ENCODE peak calls at places on chromosomes 6 and 20, in ten cellular contexts. One of them, this sample, is unnamed.

GRCh38 chr6:34544776-34545471 is 11.2 kb downstream of the SPDEF start:
- DNase-seq in RWPE1: no peak
- DNase-seq in omental fat pad: no peak
- DNase-seq in lung: no peak
- DNase-seq in cardiac fibroblast: peak; percentile 34
- DNase-seq in CD4-positive, alpha-beta T cell: no peak
- DNase-seq in MCF 10A: no peak
- DNase-seq in astrocyte: no peak
- DNase-seq in endothelial cell: no peak
- DNase-seq in progenitor cell of endocrine pancreas: no peak
- DNase-seq in this sample: no peak

GRCh38 chr20:2167122-2167521 is 65.5 kb downstream of the STK35 start:
- DNase-seq in lung: no peak
- DNase-seq in omental fat pad: no peak
- DNase-seq in CD4-positive, alpha-beta T cell: no peak
- DNase-seq in RWPE1: no peak
- DNase-seq in MCF 10A: no peak
- DNase-seq in astrocyte: no peak
- DNase-seq in progenitor cell of endocrine pancreas: no peak
- DNase-seq in endothelial cell: no peak
- DNase-seq in cardiac fibroblast: no peak
- DNase-seq in this sample: no peak

GRCh38 chr20:12925214-12925755 is 83.5 kb upstream of the SPTLC3 start:
- DNase-seq in progenitor cell of endocrine pancreas: peak; percentile 39
- DNase-seq in omental fat pad: no peak
- DNase-seq in astrocyte: peak; percentile 69
- DNase-seq in lung: peak; percentile 44
- DNase-seq in endothelial cell: peak; percentile 57
- DNase-seq in MCF 10A: peak; percentile 78
- DNase-seq in CD4-positive, alpha-beta T cell: no peak
- DNase-seq in cardiac fibroblast: peak; percentile 88
- DNase-seq in RWPE1: peak; percentile 86
- DNase-seq in this sample: peak; percentile 22

GRCh38 chr20:63151554-63152321 is 64.2 kb downstream of the YTHDF1 start:
- DNase-seq in lung: no peak
- DNase-seq in RWPE1: no peak
- DNase-seq in omental fat pad: no peak
- DNase-seq in cardiac fibroblast: peak; percentile 32
- DNase-seq in CD4-positive, alpha-beta T cell: no peak
- DNase-seq in progenitor cell of endocrine pancreas: no peak
- DNase-seq in MCF 10A: no peak
- DNase-seq in astrocyte: no peak
- DNase-seq in endothelial cell: no peak
- DNase-seq in this sample: no peak

GRCh38 chr6:141195251-141195832 is 937.4 kb upstream of the GJE1 start:
- DNase-seq in RWPE1: no peak
- DNase-seq in progenitor cell of endocrine pancreas: no peak
- DNase-seq in CD4-positive, alpha-beta T cell: no peak
- DNase-seq in cardiac fibroblast: no peak
- DNase-seq in MCF 10A: no peak
- DNase-seq in lung: no peak
- DNase-seq in astrocyte: no peak
- DNase-seq in omental fat pad: no peak
- DNase-seq in endothelial cell: no peak
- DNase-seq in this sample: no peak

GRCh38 chr6:3324262-3324942 is 65.7 kb downstream of the PSMG4 start:
- DNase-seq in astrocyte: peak; percentile 97
- DNase-seq in omental fat pad: no peak
- DNase-seq in cardiac fibroblast: peak; percentile 97
- DNase-seq in RWPE1: peak; percentile 60
- DNase-seq in progenitor cell of endocrine pancreas: no peak
- DNase-seq in MCF 10A: peak; percentile 80
- DNase-seq in endothelial cell: peak; percentile 23
- DNase-seq in CD4-positive, alpha-beta T cell: no peak
- DNase-seq in lung: no peak
- DNase-seq in this sample: no peak

GRCh38 chr6:137019476-137020272 is 25.1 kb downstream of the IL20RA start:
- DNase-seq in RWPE1: no peak
- DNase-seq in MCF 10A: no peak
- DNase-seq in cardiac fibroblast: no peak
- DNase-seq in CD4-positive, alpha-beta T cell: no peak
- DNase-seq in endothelial cell: no peak
- DNase-seq in lung: no peak
- DNase-seq in progenitor cell of endocrine pancreas: no peak
- DNase-seq in omental fat pad: no peak
- DNase-seq in astrocyte: no peak
- DNase-seq in this sample: no peak

GRCh38 chr20:47493954-47494293 is 7.8 kb upstream of the NCOA3 start:
- DNase-seq in cardiac fibroblast: no peak
- DNase-seq in lung: no peak
- DNase-seq in progenitor cell of endocrine pancreas: no peak
- DNase-seq in omental fat pad: no peak
- DNase-seq in MCF 10A: no peak
- DNase-seq in astrocyte: no peak
- DNase-seq in CD4-positive, alpha-beta T cell: no peak
- DNase-seq in RWPE1: peak; percentile 60
- DNase-seq in endothelial cell: no peak
- DNase-seq in this sample: no peak

GRCh38 chr6:133817460-133818047 is 71.4 kb upstream of the TCF21 start:
- DNase-seq in lung: no peak
- DNase-seq in MCF 10A: no peak
- DNase-seq in cardiac fibroblast: no peak
- DNase-seq in astrocyte: no peak
- DNase-seq in RWPE1: no peak
- DNase-seq in progenitor cell of endocrine pancreas: peak; percentile 11
- DNase-seq in CD4-positive, alpha-beta T cell: peak; percentile 12
- DNase-seq in endothelial cell: peak; percentile 61
- DNase-seq in omental fat pad: no peak
- DNase-seq in this sample: no peak

GRCh38 chr6:135505222-135505621 is 7.7 kb upstream of the AHI1 start:
- DNase-seq in endothelial cell: no peak
- DNase-seq in RWPE1: no peak
- DNase-seq in astrocyte: no peak
- DNase-seq in lung: no peak
- DNase-seq in omental fat pad: no peak
- DNase-seq in progenitor cell of endocrine pancreas: no peak
- DNase-seq in MCF 10A: no peak
- DNase-seq in CD4-positive, alpha-beta T cell: no peak
- DNase-seq in cardiac fibroblast: no peak
- DNase-seq in this sample: no peak

GRCh38 chr20:49386848-49387605 is 95.4 kb downstream of the KCNB1 start:
- DNase-seq in astrocyte: no peak
- DNase-seq in MCF 10A: peak; percentile 61
- DNase-seq in RWPE1: no peak
- DNase-seq in omental fat pad: no peak
- DNase-seq in endothelial cell: no peak
- DNase-seq in CD4-positive, alpha-beta T cell: no peak
- DNase-seq in cardiac fibroblast: no peak
- DNase-seq in progenitor cell of endocrine pancreas: no peak
- DNase-seq in lung: no peak
- DNase-seq in this sample: no peak

GRCh38 chr20:23225407-23226060 is 125.1 kb upstream of the NXT1 start:
- DNase-seq in endothelial cell: no peak
- DNase-seq in MCF 10A: peak; percentile 99
- DNase-seq in CD4-positive, alpha-beta T cell: no peak
- DNase-seq in lung: peak; percentile 76
- DNase-seq in RWPE1: peak; percentile 80
- DNase-seq in progenitor cell of endocrine pancreas: no peak
- DNase-seq in astrocyte: peak; percentile 69
- DNase-seq in omental fat pad: peak; percentile 56
- DNase-seq in cardiac fibroblast: peak; percentile 96
- DNase-seq in this sample: no peak

GRCh38 chr6:109523478-109523877 is 40.5 kb upstream of the ZBTB24 start:
- DNase-seq in cardiac fibroblast: peak; percentile 88
- DNase-seq in MCF 10A: peak; percentile 82
- DNase-seq in omental fat pad: no peak
- DNase-seq in CD4-positive, alpha-beta T cell: no peak
- DNase-seq in progenitor cell of endocrine pancreas: no peak
- DNase-seq in endothelial cell: no peak
- DNase-seq in astrocyte: peak; percentile 66
- DNase-seq in RWPE1: no peak
- DNase-seq in lung: no peak
- DNase-seq in this sample: no peak

DNA sequence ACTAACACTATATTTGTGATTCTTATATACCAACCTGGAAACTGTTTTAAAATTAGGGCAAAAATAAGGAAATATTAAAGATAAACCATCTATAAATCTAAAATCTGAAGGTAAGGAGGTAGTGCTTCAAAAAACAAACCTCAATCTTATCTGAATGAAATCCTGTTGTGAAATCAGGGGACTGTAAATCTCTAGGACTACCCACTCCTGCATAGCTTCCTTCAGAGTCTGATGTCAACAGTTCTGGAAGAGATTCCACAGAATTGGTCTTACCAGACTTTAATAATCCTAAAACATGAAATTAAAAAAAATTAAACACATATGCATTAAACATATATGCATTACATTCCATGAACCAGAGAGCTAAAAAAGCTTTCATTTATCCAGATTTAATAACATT is 51.4 kb downstream of the IBTK start:
- DNase-seq in MCF 10A: no peak
- DNase-seq in cardiac fibroblast: no peak
- DNase-seq in lung: no peak
- DNase-seq in CD4-positive, alpha-beta T cell: no peak
- DNase-seq in progenitor cell of endocrine pancreas: no peak
- DNase-seq in astrocyte: no peak
- DNase-seq in omental fat pad: no peak
- DNase-seq in RWPE1: no peak
- DNase-seq in endothelial cell: no peak
- DNase-seq in this sample: no peak
- TF ChIP-seq CTCF in MCF 10A: no peak
- TF ChIP-seq CTCF in cardiac fibroblast: no peak
- TF ChIP-seq CTCF in lung: no peak
- TF ChIP-seq CTCF in CD4-positive, alpha-beta T cell: no peak
- TF ChIP-seq CTCF in progenitor cell of endocrine pancreas: no peak
- TF ChIP-seq CTCF in astrocyte: no peak
- TF ChIP-seq CTCF in omental fat pad: no peak
- TF ChIP-seq CTCF in RWPE1: no peak
- TF ChIP-seq CTCF in endothelial cell: no peak
- TF ChIP-seq CTCF in this sample: no peak

DNA sequence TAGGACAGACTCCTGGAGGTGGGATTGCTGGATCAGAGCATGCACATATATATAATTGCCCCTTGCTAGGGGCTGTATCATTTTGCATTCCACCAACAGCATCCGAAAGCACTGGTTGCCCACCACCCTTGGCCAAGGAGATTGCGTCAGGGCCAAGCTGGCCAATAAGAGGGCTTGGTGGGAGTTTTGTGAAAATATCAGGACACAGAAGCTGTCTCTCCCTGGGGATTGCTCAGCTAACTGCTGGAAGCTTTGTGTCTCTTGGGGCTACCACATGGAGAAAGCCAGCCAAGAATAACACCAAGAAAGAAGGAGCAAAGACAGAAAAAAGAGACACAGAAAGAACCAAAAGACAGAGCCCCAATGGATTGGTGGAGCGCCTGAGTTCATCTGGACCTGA is 90.6 kb upstream of the RALGAPA2 start:
- DNase-seq in endothelial cell: no peak
- DNase-seq in omental fat pad: no peak
- DNase-seq in RWPE1: no peak
- DNase-seq in cardiac fibroblast: no peak
- DNase-seq in CD4-positive, alpha-beta T cell: no peak
- DNase-seq in MCF 10A: no peak
- DNase-seq in lung: no peak
- DNase-seq in progenitor cell of endocrine pancreas: no peak
- DNase-seq in astrocyte: no peak
- DNase-seq in this sample: no peak
- TF ChIP-seq CTCF in endothelial cell: no peak
- TF ChIP-seq CTCF in omental fat pad: no peak
- TF ChIP-seq CTCF in RWPE1: no peak
- TF ChIP-seq CTCF in cardiac fibroblast: no peak
- TF ChIP-seq CTCF in CD4-positive, alpha-beta T cell: no peak
- TF ChIP-seq CTCF in MCF 10A: no peak
- TF ChIP-seq CTCF in lung: no peak
- TF ChIP-seq CTCF in progenitor cell of endocrine pancreas: no peak
- TF ChIP-seq CTCF in astrocyte: no peak
- TF ChIP-seq CTCF in this sample: no peak

DNA sequence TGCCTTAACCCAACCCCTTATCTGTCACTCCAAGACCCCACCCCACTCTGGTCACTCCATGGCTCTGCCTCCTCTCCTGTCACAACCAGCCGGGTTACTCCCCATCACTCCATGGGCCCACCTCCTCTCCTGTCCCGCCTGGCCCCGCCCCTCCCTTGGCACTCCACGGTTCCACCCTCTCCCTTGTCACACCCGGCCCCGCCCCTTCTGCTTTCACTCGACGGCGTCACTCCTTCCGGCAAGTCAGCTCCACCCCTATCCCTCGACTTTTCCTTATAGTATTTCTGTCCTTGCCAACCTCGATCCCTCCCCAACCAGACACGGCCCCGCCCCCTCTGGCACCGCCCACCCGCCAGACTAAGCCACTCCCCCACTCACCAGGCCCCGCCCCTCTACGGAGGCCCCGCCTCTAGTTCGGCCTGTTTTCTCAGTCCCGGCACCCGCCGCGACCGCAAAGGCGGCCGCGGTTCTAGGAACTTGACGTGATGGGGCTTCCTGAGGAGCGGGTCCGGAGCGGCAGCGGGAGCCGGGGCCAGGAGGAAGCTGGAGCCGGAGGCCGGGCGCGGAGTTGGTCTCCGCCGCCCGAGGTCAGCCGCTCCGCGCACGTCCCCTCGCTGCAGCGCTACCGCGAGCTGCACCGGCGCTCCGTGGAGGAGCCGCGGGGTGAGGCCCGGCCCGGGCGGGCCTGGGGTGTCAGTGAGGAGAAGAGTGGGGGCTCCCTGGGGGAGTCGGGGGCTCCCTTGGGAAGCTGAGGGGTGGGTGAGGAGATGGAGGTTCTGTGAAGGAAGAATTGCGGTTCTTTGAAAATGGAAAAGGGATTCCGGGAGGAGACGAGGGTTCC is at the start of gene ACSS2:
- DNase-seq in lung: peak; percentile 100
- DNase-seq in RWPE1: peak; percentile 100
- DNase-seq in cardiac fibroblast: peak; percentile 99
- DNase-seq in astrocyte: peak; percentile 95
- DNase-seq in endothelial cell: peak; percentile 98
- DNase-seq in CD4-positive, alpha-beta T cell: peak; percentile 91
- DNase-seq in omental fat pad: peak; percentile 98
- DNase-seq in MCF 10A: peak; percentile 100
- DNase-seq in progenitor cell of endocrine pancreas: peak; percentile 98
- DNase-seq in this sample: peak; percentile 86
- TF ChIP-seq CTCF in lung: no peak
- TF ChIP-seq CTCF in RWPE1: no peak
- TF ChIP-seq CTCF in cardiac fibroblast: no peak
- TF ChIP-seq CTCF in astrocyte: no peak
- TF ChIP-seq CTCF in endothelial cell: peak; percentile 15
- TF ChIP-seq CTCF in CD4-positive, alpha-beta T cell: no peak
- TF ChIP-seq CTCF in omental fat pad: no peak
- TF ChIP-seq CTCF in MCF 10A: no peak
- TF ChIP-seq CTCF in progenitor cell of endocrine pancreas: peak; percentile 6
- TF ChIP-seq CTCF in this sample: no peak

DNA sequence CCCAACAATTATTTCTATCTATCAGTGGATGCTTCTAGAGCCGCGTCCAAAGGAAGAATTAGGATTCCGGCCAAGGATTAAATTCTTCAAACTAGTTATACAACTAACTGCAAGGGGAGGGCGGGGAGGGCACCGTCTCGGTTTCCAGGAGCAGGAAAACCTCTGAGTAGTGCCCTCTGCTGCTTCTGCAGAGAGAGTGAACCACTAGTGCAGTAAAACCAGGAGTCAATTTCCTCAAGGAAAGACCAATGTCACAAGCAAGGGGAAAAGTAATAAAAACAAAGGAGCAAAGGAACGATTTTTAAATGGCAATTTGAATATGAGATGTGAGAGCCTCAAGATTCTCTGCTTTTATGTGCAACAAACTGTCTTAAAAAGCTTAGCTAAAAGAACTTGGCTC is 16.5 kb upstream of the UBE2J1 start:
- DNase-seq in progenitor cell of endocrine pancreas: no peak
- DNase-seq in CD4-positive, alpha-beta T cell: no peak
- DNase-seq in MCF 10A: peak; percentile 30
- DNase-seq in RWPE1: peak; percentile 60
- DNase-seq in omental fat pad: peak; percentile 32
- DNase-seq in cardiac fibroblast: peak; percentile 60
- DNase-seq in lung: peak; percentile 64
- DNase-seq in astrocyte: peak; percentile 42
- DNase-seq in endothelial cell: peak; percentile 26
- DNase-seq in this sample: no peak
- TF ChIP-seq CTCF in progenitor cell of endocrine pancreas: peak; percentile 55
- TF ChIP-seq CTCF in CD4-positive, alpha-beta T cell: no peak
- TF ChIP-seq CTCF in MCF 10A: peak; percentile 28
- TF ChIP-seq CTCF in RWPE1: peak; percentile 27
- TF ChIP-seq CTCF in omental fat pad: no peak
- TF ChIP-seq CTCF in cardiac fibroblast: peak; percentile 60
- TF ChIP-seq CTCF in lung: peak; percentile 51
- TF ChIP-seq CTCF in astrocyte: peak; percentile 43
- TF ChIP-seq CTCF in endothelial cell: no peak
- TF ChIP-seq CTCF in this sample: no peak

This sample was measured in natural killer cell.